ENCODE peak calls at places on chromosomes 1 and 21, in eight cellular contexts. P, H, O, V, U, S, Z and B are unnamed samples.

GRCh38 chr1:4700801-4701200 is 46.4 kb downstream of the AJAP1 start:
- DNase-seq in P (peak; percentile 4), H (no peak), O (no peak), V (no peak), U (no peak), S (no peak), Z (peak; percentile 94), B (no peak)

GRCh38 chr1:227895828-227896685 is 51.7 kb downstream of the WNT9A start:
- DNase-seq in P (no peak), H (no peak), O (peak; percentile 74), V (no peak), U (no peak), S (peak; percentile 28), Z (peak; percentile 75), B (no peak)

GRCh38 chr1:22288593-22289241 is 145.8 kb upstream of the WNT4 start:
- DNase-seq in P (no peak), H (no peak), O (no peak), V (no peak), U (no peak), S (no peak), Z (no peak), B (no peak)

GRCh38 chr21:26909972-26910371 is 56.9 kb downstream of the ADAMTS5 start:
- DNase-seq in P (no peak), H (no peak), O (no peak), V (peak; percentile 9), U (no peak), S (peak; percentile 49), Z (no peak), B (no peak)

GRCh38 chr1:162385702-162386101 is 4.2 kb downstream of the C1orf226 start:
- DNase-seq in P (no peak), H (no peak), O (no peak), V (no peak), U (no peak), S (no peak), Z (no peak), B (no peak)

GRCh38 chr1:223739366-223740057 is 27.2 kb downstream of the CAPN2 start:
- DNase-seq in P (no peak), H (no peak), O (peak; percentile 52), V (no peak), U (no peak), S (no peak), Z (no peak), B (no peak)

GRCh38 chr1:20324704-20325406 is 34.2 kb downstream of the VWA5B1 start:
- DNase-seq in P (peak; percentile 16), H (no peak), O (no peak), V (no peak), U (no peak), S (no peak), Z (no peak), B (no peak)

GRCh38 chr1:147534386-147534785 is 6.9 kb upstream of the BCL9 start:
- DNase-seq in P (no peak), H (no peak), O (no peak), V (peak; percentile 19), U (peak; percentile 3), S (no peak), Z (no peak), B (no peak)

GRCh38 chr1:12095822-12096263 is 32.7 kb downstream of the TNFRSF8 start:
- DNase-seq in P (peak; percentile 61), H (peak; percentile 18), O (no peak), V (no peak), U (peak; percentile 25), S (no peak), Z (no peak), B (peak; percentile 8)

GRCh38 chr1:201088901-201089525 is 23.2 kb downstream of the CACNA1S start:
- DNase-seq in P (no peak), H (no peak), O (no peak), V (no peak), U (no peak), S (no peak), Z (no peak), B (no peak)

GRCh38 chr1:221098462-221099406 is 219.5 kb downstream of the HLX start:
- DNase-seq in P (no peak), H (no peak), O (no peak), V (peak; percentile 13), U (peak; percentile 33), S (no peak), Z (peak; percentile 15), B (peak; percentile 53)

GRCh38 chr21:39208624-39209333 is 25.5 kb upstream of the PSMG1 start:
- DNase-seq in P (no peak), H (no peak), O (no peak), V (peak; percentile 18), U (no peak), S (no peak), Z (no peak), B (peak; percentile 52)

GRCh38 chr1:180837025-180837424 is 75.7 kb upstream of the KIAA1614 start:
- DNase-seq in P (peak; percentile 40), H (no peak), O (no peak), V (no peak), U (no peak), S (no peak), Z (peak; percentile 31), B (no peak)

GRCh38 chr21:22575165-22575584 is 1577.0 kb downstream of the NCAM2 start:
- DNase-seq in P (peak; percentile 73), H (peak; percentile 54), O (no peak), V (no peak), U (no peak), S (peak; percentile 25), Z (peak; percentile 18), B (peak; percentile 0)

GRCh38 chr1:244920911-244921310 is 56.6 kb upstream of the HNRNPU start:
- DNase-seq in P (no peak), H (no peak), O (no peak), V (no peak), U (no peak), S (no peak), Z (peak; percentile 17), B (peak; percentile 10)

GRCh38 chr1:12453400-12454343 is 164.3 kb downstream of the DHRS3 start:
- DNase-seq in P (no peak), H (peak; percentile 30), O (peak; percentile 57), V (no peak), U (no peak), S (no peak), Z (no peak), B (no peak)

GRCh38 chr21:41366522-41367151 is 4.8 kb downstream of the MX2 start:
- DNase-seq in P (no peak), H (peak; percentile 85), O (no peak), V (peak; percentile 68), U (peak; percentile 80), S (no peak), Z (no peak), B (peak; percentile 72)

GRCh38 chr1:217009376-217009775 is 286.1 kb upstream of the ESRRG start:
- DNase-seq in P (no peak), H (no peak), O (no peak), V (no peak), U (no peak), S (no peak), Z (peak; percentile 80), B (no peak)

GRCh38 chr1:8816306-8816705 is 1.1 kb downstream of the RERE start:
- DNase-seq in P (no peak), H (no peak), O (no peak), V (no peak), U (peak; percentile 38), S (no peak), Z (no peak), B (peak; percentile 61)

GRCh38 chr1:155075535-155075934 is 3.1 kb upstream of the EFNA3 start:
- DNase-seq in P (peak; percentile 13), H (no peak), O (no peak), V (no peak), U (no peak), S (no peak), Z (no peak), B (no peak)

GRCh38 chr1:200262326-200262965 is 147.4 kb downstream of the ZNF281 start:
- DNase-seq in P (no peak), H (no peak), O (no peak), V (no peak), U (no peak), S (no peak), Z (no peak), B (no peak)

GRCh38 chr1:70874063-70874462 is 173.6 kb downstream of the PTGER3 start:
- DNase-seq in P (no peak), H (no peak), O (peak; percentile 60), V (no peak), U (peak; percentile 9), S (no peak), Z (peak; percentile 22), B (no peak)

GRCh38 chr1:44118682-44119081 is at the start of gene KLF17:
- DNase-seq in P (no peak), H (no peak), O (no peak), V (no peak), U (no peak), S (no peak), Z (no peak), B (no peak)

GRCh38 chr1:214900590-214900989 is 181.9 kb upstream of the KCNK2 start:
- DNase-seq in P (no peak), H (no peak), O (no peak), V (no peak), U (no peak), S (no peak), Z (no peak), B (no peak)

GRCh38 chr1:164774819-164775654 is 216.1 kb downstream of the PBX1 start:
- DNase-seq in P (no peak), H (peak; percentile 41), O (no peak), V (no peak), U (no peak), S (peak; percentile 45), Z (no peak), B (no peak)

GRCh38 chr1:26582053-26582835 is 52.7 kb downstream of the RPS6KA1 start:
- DNase-seq in P (no peak), H (no peak), O (no peak), V (no peak), U (no peak), S (no peak), Z (no peak), B (no peak)

GRCh38 chr1:162062542-162063015 is 6.9 kb upstream of the NOS1AP start:
- DNase-seq in P (peak; percentile 85), H (no peak), O (no peak), V (peak; percentile 74), U (no peak), S (peak; percentile 21), Z (no peak), B (peak; percentile 23)

GRCh38 chr1:176364231-176364905 is 98.6 kb upstream of the PAPPA2 start:
- DNase-seq in P (no peak), H (no peak), O (no peak), V (no peak), U (no peak), S (no peak), Z (peak; percentile 4), B (no peak)

GRCh38 chr1:91798241-91798648 is 87.7 kb downstream of the TGFBR3 start:
- DNase-seq in P (no peak), H (no peak), O (no peak), V (no peak), U (no peak), S (no peak), Z (no peak), B (peak; percentile 83)

GRCh38 chr1:202227997-202228401 is 34.4 kb downstream of the LGR6 start:
- DNase-seq in P (no peak), H (no peak), O (no peak), V (no peak), U (no peak), S (no peak), Z (no peak), B (no peak)

GRCh38 chr1:101235241-101235695 is 1.6 kb upstream of the S1PR1 start:
- DNase-seq in P (peak; percentile 31), H (no peak), O (no peak), V (no peak), U (no peak), S (no peak), Z (no peak), B (no peak)

GRCh38 chr1:202812176-202813026 is 1.6 kb downstream of the PCAT6 start:
- DNase-seq in P (no peak), H (no peak), O (peak; percentile 19), V (no peak), U (no peak), S (no peak), Z (no peak), B (no peak)

GRCh38 chr1:168391759-168392681 is 111.3 kb downstream of the TBX19 start:
- DNase-seq in P (no peak), H (no peak), O (no peak), V (no peak), U (no peak), S (no peak), Z (no peak), B (no peak)

GRCh38 chr1:221801773-221802516 is 60.1 kb upstream of the DUSP10 start:
- DNase-seq in P (no peak), H (no peak), O (no peak), V (peak; percentile 35), U (peak; percentile 46), S (no peak), Z (no peak), B (peak; percentile 45)